ENCODE peak calls at places on chromosomes 5 and 9, in four cellular contexts. Q is effector memory CD4-positive, alpha-beta T cell; K is astrocyte; T is spleen. V is an unnamed sample.
A peak's percentile ranks its signal among the peaks of the same experiment; 100 is the strongest.

GRCh38 chr9:16681659-16681990 is 188.8 kb downstream of the BNC2 start:
- DNase-seq in K (no peak), Q (no peak), T (no peak), V (no peak)

GRCh38 chr5:113255579-113256210 is 179.1 kb downstream of the TSSK1B start:
- DNase-seq in T (no peak), K (no peak), Q (no peak), V (no peak)

GRCh38 chr9:96135071-96135825 is 166.7 kb downstream of the HSD17B3 start:
- DNase-seq in K (peak; percentile 52), T (no peak), Q (no peak), V (no peak)

GRCh38 chr5:14716755-14717752 is 52.5 kb downstream of the OTULIN start:
- DNase-seq in Q (no peak), K (no peak), T (no peak), V (no peak)

GRCh38 chr5:75381456-75381855 is 44.4 kb downstream of the HMGCR start:
- DNase-seq in K (no peak), T (no peak), Q (no peak), V (no peak)

GRCh38 chr5:123382252-123382651 is 41.0 kb downstream of the CEP120 start:
- DNase-seq in Q (no peak), T (no peak), K (no peak), V (no peak)

GRCh38 chr9:87479801-87480201 is 17.9 kb upstream of the DAPK1 start:
- DNase-seq in T (no peak), Q (no peak), K (peak; percentile 80), V (no peak)

GRCh38 chr5:58318468-58318867 is 141.4 kb downstream of the PLK2 start:
- DNase-seq in Q (no peak), T (no peak), K (peak; percentile 91), V (no peak)

GRCh38 chr9:87594218-87594617 is 96.6 kb downstream of the DAPK1 start:
- DNase-seq in Q (no peak), T (no peak), K (peak; percentile 66), V (no peak)

GRCh38 chr5:107418071-107418470 is 252.7 kb downstream of the EFNA5 start:
- DNase-seq in Q (no peak), K (no peak), T (no peak), V (no peak)

GRCh38 chr5:140114341-140115185 is 654 bp downstream of the PURA start:
- DNase-seq in T (peak; percentile 95), Q (no peak), K (peak; percentile 49), V (peak; percentile 50)

GRCh38 chr9:105313238-105313637 is 68.8 kb downstream of the SLC44A1 start:
- DNase-seq in K (no peak), Q (no peak), T (no peak), V (no peak)

GRCh38 chr9:82797539-82797938 is 265.4 kb downstream of the RASEF start:
- DNase-seq in K (no peak), Q (no peak), T (no peak), V (no peak)

GRCh38 chr5:38718874-38719391 is 126.9 kb upstream of the OSMR start:
- DNase-seq in K (no peak), T (no peak), Q (no peak), V (no peak)

GRCh38 chr5:133780619-133781280 is 168.4 kb upstream of the FSTL4 start:
- DNase-seq in T (no peak), K (no peak), Q (no peak), V (no peak)

GRCh38 chr9:109771084-109771483 is 8.9 kb upstream of the PALM2AKAP2 start:
- DNase-seq in K (peak; percentile 97), T (no peak), Q (no peak), V (no peak)

GRCh38 chr9:133460405-133461175 is 812 bp downstream of the CACFD1 start:
- DNase-seq in T (no peak), Q (peak; percentile 41), K (no peak), V (no peak)

GRCh38 chr5:66207800-66208561 is 63.9 kb downstream of the SREK1 start:
- DNase-seq in T (no peak), Q (no peak), K (peak; percentile 11), V (no peak)

GRCh38 chr9:131731237-131731995 is 8.5 kb downstream of the RAPGEF1 start:
- DNase-seq in K (no peak), Q (no peak), T (no peak), V (no peak)

GRCh38 chr5:153562189-153562588 is 71.7 kb downstream of the GRIA1 start:
- DNase-seq in Q (no peak), K (peak; percentile 70), T (no peak), V (no peak)

GRCh38 chr5:75156585-75156984 is 80.1 kb downstream of the ANKRD31 start:
- DNase-seq in T (no peak), Q (no peak), K (no peak), V (no peak)

GRCh38 chr9:128391956-128392301 is 20.8 kb downstream of the URM1 start:
- DNase-seq in Q (no peak), T (no peak), K (no peak), V (no peak)

GRCh38 chr9:128393971-128394370 is 22.8 kb downstream of the URM1 start:
- DNase-seq in Q (no peak), T (no peak), K (no peak), V (no peak)

GRCh38 chr9:128394404-128395168 is 23.4 kb downstream of the URM1 start:
- DNase-seq in Q (no peak), T (no peak), K (no peak), V (no peak)

GRCh38 chr9:128392302-128393152 is 21.4 kb downstream of the URM1 start:
- DNase-seq in T (no peak), Q (no peak), K (no peak), V (no peak)

GRCh38 chr9:128393171-128393761 is 22.1 kb downstream of the URM1 start:
- DNase-seq in Q (no peak), K (no peak), T (no peak), V (no peak)
- H3K4me3 ChIP-seq in Q (no peak overlapping the region), K (no peak overlapping the region), T (no peak overlapping the region), V (no peak overlapping the region)

GRCh38 chr9:136530472-136531089 is 15.3 kb downstream of the NOTCH1 start:
- DNase-seq in T (no peak), K (no peak), Q (no peak), V (no peak)

GRCh38 chr9:136529516-136530471 is 16.1 kb downstream of the NOTCH1 start:
- DNase-seq in K (no peak), T (no peak), Q (no peak), V (no peak)

GRCh38 chr9:136527131-136527530 is 18.7 kb downstream of the NOTCH1 start:
- DNase-seq in T (no peak), Q (no peak), K (no peak), V (no peak)

GRCh38 chr9:136527721-136528710 is 17.8 kb downstream of the NOTCH1 start:
- DNase-seq in Q (no peak), K (no peak), T (no peak), V (no peak)

GRCh38 chr9:136528716-136529341 is 17.0 kb downstream of the NOTCH1 start:
- DNase-seq in Q (no peak), K (no peak), T (no peak), V (no peak)
- H3K4me1 ChIP-seq in Q (peaks cover 40% of the 10 kb centered on the region), K (peaks cover 12% of the 10 kb centered on the region), T (peaks cover 72% of the 10 kb centered on the region), V (peaks cover 55% of the 10 kb centered on the region)

GRCh38 chr5:141560725-141561483 is 57.9 kb downstream of the DIAPH1 start:
- DNase-seq in Q (no peak), K (peak; percentile 96), T (no peak), V (no peak)

GRCh38 chr5:141567513-141568117 is 51.2 kb downstream of the DIAPH1 start:
- DNase-seq in T (no peak), Q (no peak), K (no peak), V (no peak)

GRCh38 chr5:141565826-141566575 is 52.8 kb downstream of the DIAPH1 start:
- DNase-seq in K (no peak), T (no peak), Q (no peak), V (no peak)

GRCh38 chr5:141560141-141560540 is 58.7 kb downstream of the DIAPH1 start:
- DNase-seq in T (no peak), Q (no peak), K (peak; percentile 47), V (no peak)

DNA sequence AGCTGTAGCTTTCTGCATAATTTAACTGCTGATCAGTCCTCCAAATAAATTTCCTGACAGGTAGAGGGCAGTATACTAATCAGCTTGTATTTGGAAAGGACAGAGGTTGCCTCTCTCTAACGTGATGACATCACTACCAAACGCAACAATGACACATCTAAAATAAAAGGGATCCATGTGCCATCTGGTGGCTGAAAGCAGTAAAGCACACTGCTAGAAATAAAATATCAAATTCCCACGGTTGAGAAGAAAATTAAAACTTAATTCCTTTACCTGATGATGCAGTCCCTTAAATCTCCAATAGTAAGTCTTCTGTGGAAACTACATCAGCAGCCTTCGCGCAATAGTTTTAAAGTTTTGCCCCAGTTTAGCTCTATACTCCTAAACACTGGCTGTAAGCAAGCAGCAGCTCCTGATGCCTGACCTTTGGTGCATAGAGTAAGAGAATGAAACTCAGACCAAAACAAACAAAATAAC is 54.5 kb downstream of the DIAPH1 start:
- DNase-seq in T (no peak), K (peak; percentile 94), Q (peak; percentile 29), V (peak; percentile 82)
- H3K27ac ChIP-seq in T (no peak overlapping the region), K (peak overlapping the region; percentile 68), Q (peak overlapping the region; percentile 62), V (peak overlapping the region; percentile 43)

GRCh38 chr9:126147620-126148522 is 178.8 kb upstream of the MVB12B start:
- DNase-seq in T (peak; percentile 42), Q (no peak), K (no peak), V (no peak)

GRCh38 chr9:126149661-126150060 is 177.0 kb upstream of the MVB12B start:
- DNase-seq in K (no peak), T (peak; percentile 18), Q (no peak), V (peak; percentile 3)

GRCh38 chr9:126148994-126149393 is 177.6 kb upstream of the MVB12B start:
- DNase-seq in Q (no peak), T (peak; percentile 12), K (no peak), V (no peak)

GRCh38 chr9:126147186-126147585 is 179.4 kb upstream of the MVB12B start:
- DNase-seq in T (peak; percentile 35), K (no peak), Q (no peak), V (no peak)

GRCh38 chr9:126148523-126148870 is 178.1 kb upstream of the MVB12B start:
- DNase-seq in T (peak; percentile 31), K (no peak), Q (no peak), V (no peak)
- H3K4me3 ChIP-seq in T (no peak overlapping the region), K (no peak overlapping the region), Q (no peak overlapping the region), V (no peak overlapping the region)

DNA sequence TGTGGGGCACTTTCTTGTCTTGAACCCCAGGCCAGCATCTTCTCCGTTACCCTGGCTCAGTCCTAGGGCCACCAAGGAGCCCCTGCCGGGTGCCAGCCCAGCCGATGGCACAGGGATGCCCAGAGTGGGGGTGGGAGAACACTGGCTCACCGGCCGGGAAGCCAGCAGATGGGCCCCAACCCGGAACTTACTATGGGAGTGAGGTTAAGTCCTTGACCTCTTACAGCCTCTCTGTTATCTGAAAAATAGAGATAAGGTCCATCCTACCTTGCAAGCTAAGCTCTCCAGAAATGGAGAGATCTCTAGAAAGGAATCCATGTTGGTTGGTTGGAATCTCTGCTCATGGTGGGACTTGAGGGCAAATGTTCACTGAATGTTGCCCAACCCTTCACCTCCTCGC is 20.8 kb downstream of the SH3PXD2B start:
- DNase-seq in Q (no peak), T (no peak), K (no peak), V (no peak)
- H3K4me1 ChIP-seq in Q (no peaks in the 10 kb centered on the region), T (peaks cover 6% of the 10 kb centered on the region), K (peaks cover 16% of the 10 kb centered on the region), V (no peaks in the 10 kb centered on the region)

GRCh38 chr9:72361227-72361626 is 3.8 kb downstream of the ZFAND5 start:
- DNase-seq in T (no peak), K (no peak), Q (no peak), V (no peak)

GRCh38 chr9:72363226-72363625 is 1.8 kb downstream of the ZFAND5 start:
- DNase-seq in K (no peak), T (no peak), Q (no peak), V (no peak)

GRCh38 chr9:72363908-72364678 is 915 bp downstream of the ZFAND5 start:
- DNase-seq in T (peak; percentile 95), Q (peak; percentile 55), K (peak; percentile 59), V (peak; percentile 77)

GRCh38 chr9:72362680-72363139 is 2.3 kb downstream of the ZFAND5 start:
- DNase-seq in T (peak; percentile 81), K (peak; percentile 65), Q (no peak), V (peak; percentile 27)

GRCh38 chr9:72362118-72362531 is 2.9 kb downstream of the ZFAND5 start:
- DNase-seq in K (no peak), Q (no peak), T (no peak), V (no peak)
- H3K27ac ChIP-seq in K (peak overlapping the region; percentile 100), Q (peak overlapping the region; percentile 14), T (peak overlapping the region; percentile 100), V (no peak overlapping the region)

V was measured in naive thymus-derived CD4-positive, alpha-beta T cell.